ENCODE peak calls at places on chromosomes 16 and 17, in five cellular contexts. S, V, Z, E and R are unnamed samples.

GRCh38 chr16:83356266-83356665 is 451.5 kb upstream of the HSBP1 start:
- DNase-seq in S (peak), V (no peak), Z (peak), E (peak), R (peak)

GRCh38 chr17:78790552-78790951 is 8.5 kb upstream of the CYTH1 start:
- DNase-seq in S (no peak), V (no peak), Z (no peak), E (no peak), R (no peak)

GRCh38 chr17:40618754-40619625 is 28.6 kb downstream of the SMARCE1 start:
- DNase-seq in S (no peak), V (no peak), Z (peak), E (no peak), R (no peak)

GRCh38 chr17:79276824-79277223 is 202.2 kb downstream of the ENGASE start:
- DNase-seq in S (no peak), V (no peak), Z (no peak), E (no peak), R (no peak)

GRCh38 chr17:28199728-28200127 is 119.3 kb upstream of the TMEM97 start:
- DNase-seq in S (no peak), V (no peak), Z (no peak), E (no peak), R (no peak)

GRCh38 chr17:19753049-19753444 is 4.9 kb upstream of the ALDH3A1 start:
- DNase-seq in S (peak), V (no peak), Z (no peak), E (no peak), R (peak)

GRCh38 chr16:68972008-68972407 is 128.7 kb downstream of the TANGO6 start:
- DNase-seq in S (no peak), V (peak), Z (no peak), E (no peak), R (no peak)

GRCh38 chr16:17277981-17278381 is 192.8 kb downstream of the XYLT1 start:
- DNase-seq in S (peak), V (no peak), Z (peak), E (no peak), R (peak)

GRCh38 chr17:79933863-79934652 is 94.8 kb upstream of the CBX4 start:
- DNase-seq in S (peak), V (no peak), Z (no peak), E (no peak), R (peak)

GRCh38 chr17:73017653-73018052 is 74.8 kb downstream of the SLC39A11 start:
- DNase-seq in S (peak), V (no peak), Z (no peak), E (no peak), R (no peak)

GRCh38 chr17:18261146-18261515 is 669 bp downstream of the MIEF2 start:
- DNase-seq in S (peak), V (no peak), Z (peak), E (peak), R (peak)

GRCh38 chr17:79845601-79845949 is 6.3 kb upstream of the CBX4 start:
- DNase-seq in S (no peak), V (no peak), Z (peak), E (peak), R (peak)

GRCh38 chr16:1361685-1362360 is 10.1 kb downstream of the GNPTG start:
- DNase-seq in S (no peak), V (no peak), Z (no peak), E (no peak), R (no peak)

GRCh38 chr17:30922235-30922993 is 669 bp downstream of the ADAP2 start:
- DNase-seq in S (no peak), V (no peak), Z (no peak), E (no peak), R (no peak)

DNA sequence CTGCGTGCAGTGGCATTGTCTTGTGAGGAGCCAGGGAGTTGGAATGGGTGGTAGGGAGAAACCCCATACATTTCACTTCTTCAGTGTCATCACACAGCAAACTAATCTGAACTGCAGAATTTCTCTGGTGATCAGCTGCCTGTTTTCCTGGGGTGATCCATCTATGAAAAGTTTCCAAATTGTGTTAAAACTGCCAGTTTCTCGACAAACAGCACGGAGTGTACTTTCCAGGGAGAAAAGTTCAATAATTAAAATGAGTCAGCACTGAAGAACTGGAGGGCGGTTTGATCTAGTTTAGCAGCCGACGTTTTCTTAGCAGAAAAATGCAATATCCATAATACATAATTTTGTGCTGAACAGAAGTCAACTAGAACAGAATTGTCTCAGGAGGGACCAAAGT is 448.6 kb downstream of the CA10 start:
- DNase-seq in S (no peak), V (no peak), Z (no peak), E (no peak), R (no peak)
- TF ChIP-seq MAFK in S (no peak), V (no peak), Z (no peak), E (no peak), R (no peak)

GRCh38 chr16:7026639-7027038 is 306.0 kb upstream of the RBFOX1 start:
- DNase-seq in S (no peak), V (no peak), Z (no peak), E (no peak), R (no peak)

GRCh38 chr16:7021653-7022275 is 310.9 kb upstream of the RBFOX1 start:
- DNase-seq in S (no peak), V (no peak), Z (no peak), E (no peak), R (no peak)

GRCh38 chr16:7025616-7026190 is 306.9 kb upstream of the RBFOX1 start:
- DNase-seq in S (no peak), V (peak), Z (peak), E (peak), R (peak)
- TF ChIP-seq MAFK in S (no peak), V (no peak), Z (no peak), E (no peak), R (no peak)

DNA sequence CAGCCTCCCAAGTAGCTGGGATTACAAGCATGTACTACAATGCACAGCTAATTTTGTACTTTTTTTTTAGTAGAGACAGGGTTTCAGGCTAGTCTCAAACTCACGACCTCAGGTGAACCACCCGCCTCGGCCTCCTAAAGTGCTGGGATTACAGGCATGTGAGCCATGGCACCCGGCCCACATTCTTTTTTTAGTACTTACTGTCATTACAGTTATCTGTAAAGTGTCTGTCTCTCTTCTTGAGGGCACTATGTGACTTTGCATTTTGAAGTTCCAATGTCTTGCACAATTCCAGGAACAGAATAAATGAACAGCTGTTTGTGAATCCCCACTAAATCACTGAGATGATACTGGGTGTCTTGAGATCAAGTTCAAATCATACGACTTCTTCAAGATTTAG is 1540.3 kb downstream of the CDH11 start:
- DNase-seq in S (no peak), V (no peak), Z (no peak), E (no peak), R (no peak)
- TF ChIP-seq MAFK in S (no peak), V (no peak), Z (no peak), E (no peak), R (no peak)

DNA sequence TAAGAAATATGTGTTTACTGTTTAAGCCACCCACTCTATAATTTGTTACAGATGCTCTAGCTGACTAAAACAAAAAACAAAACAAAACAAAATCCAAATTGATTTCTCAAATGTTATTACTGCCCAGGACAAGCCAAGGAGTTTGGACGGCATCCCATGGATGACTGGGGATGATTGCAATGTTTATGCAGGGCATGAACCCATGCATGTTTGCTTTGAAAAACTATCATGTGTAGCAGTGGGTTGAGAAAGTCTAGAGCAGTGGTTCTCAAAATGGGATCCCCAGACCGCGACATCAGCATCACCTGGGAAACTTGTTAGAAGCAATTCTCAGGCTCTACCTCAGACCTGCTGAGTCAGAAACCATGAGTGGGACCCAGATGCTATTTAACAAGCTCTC is 223.1 kb upstream of the PSMD7 start:
- DNase-seq in S (peak), V (no peak), Z (no peak), E (no peak), R (no peak)
- TF ChIP-seq MAFK in S (no peak), V (no peak), Z (no peak), E (no peak), R (no peak)

GRCh38 chr16:55508941-55509920 is at the start of gene LPCAT2:
- DNase-seq in S (peak), V (peak), Z (peak), E (peak), R (peak)
- TF ChIP-seq MAFK in S (no peak), V (no peak), Z (no peak), E (no peak), R (no peak)

DNA sequence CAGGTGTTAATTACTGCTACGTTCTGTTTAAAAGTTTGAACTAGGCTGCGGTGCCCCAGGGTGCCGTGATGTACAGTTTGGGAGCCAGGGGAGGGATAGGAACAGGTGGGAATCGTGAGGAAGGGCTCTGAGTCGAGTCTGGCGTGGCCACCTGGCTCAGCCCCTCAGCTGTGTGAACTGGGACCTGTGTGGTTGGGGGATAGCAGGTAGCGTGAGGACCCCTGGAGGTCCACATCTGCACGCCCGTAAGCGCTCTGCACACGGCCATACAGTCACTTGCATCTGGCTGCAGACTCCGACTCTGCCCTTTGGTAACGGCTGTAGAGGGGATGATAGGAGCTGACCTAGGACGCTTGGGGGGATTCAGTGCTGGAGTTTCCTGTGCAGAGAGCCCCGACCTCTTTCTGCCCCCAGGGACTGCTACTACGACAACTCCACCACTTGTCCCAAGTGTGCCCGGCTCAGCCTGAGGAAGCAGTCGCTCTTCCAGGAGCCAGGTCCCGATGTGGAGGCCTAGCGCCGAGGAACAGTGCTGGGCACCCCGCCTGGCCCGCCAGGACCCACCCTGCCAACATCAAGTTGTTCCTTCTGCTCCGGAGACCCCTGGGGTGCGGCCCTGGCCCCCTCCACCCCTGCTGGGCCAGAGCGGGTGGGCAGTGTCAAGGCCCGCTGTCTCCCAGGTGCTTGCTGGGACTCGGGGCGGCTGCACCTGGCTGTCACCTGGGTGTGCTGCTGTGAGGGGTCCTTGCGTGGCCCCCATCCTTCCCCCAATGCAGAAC is 17.1 kb downstream of the DEF8 start:
- DNase-seq in S (no peak), V (no peak), Z (no peak), E (no peak), R (no peak)
- TF ChIP-seq MAFK in S (no peak), V (no peak), Z (no peak), E (no peak), R (no peak)

GRCh38 chr17:7173687-7174602 is 5.2 kb downstream of the ASGR1 start:
- DNase-seq in S (no peak), V (peak), Z (no peak), E (no peak), R (no peak)
- TF ChIP-seq MAFK in S (no peak), V (no peak), Z (no peak), E (no peak), R (no peak)